ENCODE peak calls at places on chromosome X, in five cellular contexts. C is tibial nerve, L is AG04450, W is breast epithelium, S is pancreas. X is an unnamed sample. For H3K9me3, the result is how much of the 10 kb centered on the place peaks cover.

GRCh38 chrX:106932492-106932923 is 12.3 kb downstream of the CLDN2 start:
- DNase-seq in C (no peak), S (no peak), W (no peak), L (no peak), X (no peak)

GRCh38 chrX:85851418-85851817 is 195.9 kb downstream of the CHM start:
- DNase-seq in C (no peak), W (no peak), S (peak), L (no peak), X (peak)

GRCh38 chrX:28487818-28488217 is 99.4 kb upstream of the IL1RAPL1 start:
- DNase-seq in W (no peak), L (no peak), C (no peak), S (no peak), X (no peak)

GRCh38 chrX:150503898-150504219 is 64.6 kb upstream of the MTM1 start:
- DNase-seq in L (no peak), S (no peak), C (no peak), W (no peak), X (no peak)

GRCh38 chrX:39397561-39398200 is 596.4 kb downstream of the MID1IP1 start:
- DNase-seq in C (no peak), W (no peak), L (no peak), S (no peak), X (no peak)

GRCh38 chrX:12758291-12758690 is 32.9 kb upstream of the PRPS2 start:
- DNase-seq in S (no peak), W (no peak), C (no peak), L (no peak), X (no peak)

GRCh38 chrX:45434231-45434630 is 233.6 kb upstream of the DIPK2B start:
- DNase-seq in W (no peak), C (no peak), S (no peak), L (no peak), X (no peak)

GRCh38 chrX:8314881-8315280 is 143.8 kb upstream of the VCX2 start:
- DNase-seq in S (no peak), W (no peak), C (no peak), L (no peak), X (no peak)

GRCh38 chrX:36957425-36958328 is 50.5 kb upstream of the FAM47C start:
- DNase-seq in W (no peak), L (no peak), C (no peak), S (peak), X (peak)

GRCh38 chrX:148960060-148960459 is 459.6 kb downstream of the AFF2 start:
- DNase-seq in C (no peak), L (no peak), W (no peak), S (no peak), X (no peak)

GRCh38 chrX:53656845-53657244 is 29.7 kb downstream of the HUWE1 start:
- DNase-seq in L (no peak), W (no peak), S (no peak), C (no peak), X (no peak)

GRCh38 chrX:96650023-96650422 is 34.6 kb upstream of the DIAPH2 start:
- DNase-seq in S (no peak), C (no peak), L (no peak), W (no peak), X (no peak)

GRCh38 chrX:98379134-98379533 is 1495.4 kb downstream of the RPA4 start:
- DNase-seq in C (no peak), S (no peak), L (no peak), W (no peak), X (no peak)

GRCh38 chrX:22165732-22166457 is 106.8 kb upstream of the CBLL2 start:
- DNase-seq in L (no peak), W (no peak), S (no peak), C (no peak), X (no peak)

DNA sequence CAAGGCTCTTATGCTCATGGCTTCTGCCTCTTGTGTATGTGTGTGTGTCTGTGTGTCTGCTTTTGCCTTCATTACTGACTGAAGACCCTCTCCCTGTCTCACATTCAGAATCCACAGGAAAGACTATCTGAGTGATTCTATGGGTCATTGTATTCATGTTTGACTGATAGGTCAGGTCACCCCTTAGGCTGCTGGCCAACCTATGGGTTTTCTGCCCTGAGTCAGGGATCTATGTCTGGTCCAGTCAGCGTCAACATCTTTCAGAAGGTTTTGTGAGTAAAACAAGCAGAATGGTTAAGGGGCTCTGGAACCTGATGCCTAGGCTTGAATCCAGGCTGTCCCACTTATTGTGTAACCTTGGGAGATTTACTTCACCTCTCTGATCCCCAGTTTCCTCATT is 30.5 kb downstream of the NHSL2 start:
- DNase-seq in S (no peak), W (no peak), L (no peak), C (no peak), X (no peak)
- H3K9me3 ChIP-seq in S (under half), W (under half), L (under half), C (under half), X (under half)

DNA sequence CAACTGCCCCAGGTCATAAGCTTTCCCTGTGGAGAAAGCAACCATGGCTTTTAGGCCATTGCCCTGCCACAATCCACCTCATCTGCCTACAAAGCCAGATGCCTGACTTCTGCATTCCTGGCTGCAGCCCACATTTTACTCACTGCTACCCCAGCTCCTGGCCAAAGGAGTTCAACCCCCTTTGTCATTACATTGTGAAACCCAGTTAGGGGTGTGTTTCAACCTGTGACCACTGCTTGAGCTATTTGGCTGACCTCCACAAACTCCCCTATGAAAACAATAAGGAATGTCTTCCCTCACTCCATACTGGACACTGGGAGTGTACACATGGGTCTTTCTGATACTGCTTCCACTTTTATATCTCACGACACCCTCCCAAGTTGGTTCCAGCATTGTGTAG is 589.2 kb downstream of the SH3BGRL start:
- DNase-seq in L (no peak), S (no peak), C (no peak), W (no peak), X (no peak)
- H3K9me3 ChIP-seq in L (under half), S (under half), C (under half), W (under half), X (under half)

GRCh38 chrX:131816551-131817136 is 206.5 kb upstream of the STK26 start:
- DNase-seq in S (no peak), W (peak), C (peak), L (no peak), X (no peak)

GRCh38 chrX:131821945-131822622 is 201.0 kb upstream of the STK26 start:
- DNase-seq in S (no peak), W (peak), L (no peak), C (no peak), X (no peak)

GRCh38 chrX:131812847-131813825 is 210.0 kb upstream of the STK26 start:
- DNase-seq in L (no peak), C (peak), W (peak), S (no peak), X (no peak)

DNA sequence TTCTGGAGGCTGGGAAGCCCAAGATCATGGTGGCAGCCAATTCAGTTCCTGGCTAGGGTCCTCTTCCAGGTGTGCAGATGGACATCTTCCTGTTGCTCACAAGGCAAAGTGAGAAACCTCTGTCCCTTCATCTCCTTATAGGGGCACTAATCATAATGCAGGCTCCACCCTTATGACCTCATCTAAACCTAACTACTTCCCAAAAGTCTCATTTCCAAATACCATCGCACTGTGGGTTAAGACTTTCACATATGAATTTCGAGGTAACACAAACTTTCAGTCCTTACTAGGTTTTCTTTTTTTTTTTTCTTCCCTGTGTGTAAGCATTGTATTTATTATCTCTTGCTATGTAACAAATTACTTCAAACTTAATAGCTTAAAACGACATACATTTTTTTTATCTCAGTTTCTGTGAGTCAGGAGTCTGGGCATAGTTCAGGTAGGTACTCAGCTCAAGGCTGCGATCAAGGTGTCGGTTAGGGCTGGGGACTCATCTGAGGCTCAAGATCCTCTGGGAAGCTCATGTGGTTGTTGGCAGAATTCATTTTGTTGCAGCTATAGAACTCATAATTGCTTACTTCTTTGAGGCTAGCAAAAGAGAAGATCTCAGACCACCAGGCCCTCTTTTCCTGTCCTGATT is 204.7 kb upstream of the STK26 start:
- DNase-seq in C (no peak), S (no peak), L (no peak), W (no peak), X (no peak)
- H3K9me3 ChIP-seq in C (under half), S (under half), L (under half), W (under half), X (under half)

GRCh38 chrX:123108513-123109427 is 75.3 kb upstream of the GRIA3 start:
- DNase-seq in L (no peak), W (no peak), S (no peak), C (no peak), X (no peak)
- H3K9me3 ChIP-seq in L (under half), W (under half), S (under half), C (under half), X (under half)